ENCODE peak calls at places on chromosome 22, in ten cellular contexts. P is kidney tubule cell; L is stimulated activated CD4-positive, alpha-beta T cell treated with anti-CD3 and anti-CD28 coated beads, Interleukin-4, amount 100 ng/mL, for 4 hours; K is C1 segment of cervical spinal cord; D is progenitor cell of endocrine pancreas; V is NCI-H187 treated with DMSO at 0.1 percent for 48 hours; O is DMS153; B is neural crest cell; T is GOT3; J is stimulated activated naive CD4-positive, alpha-beta T cell. Y is an unnamed sample.
A peak's percentile ranks its signal among the peaks of the same experiment; 100 is the strongest.

GRCh38 chr22:25880524-25880923 is 138.5 kb downstream of the MYO18B start:
- DNase-seq in P (no peak), L (no peak), K (no peak), D (no peak), V (no peak), O (no peak), B (no peak), T (no peak), J (no peak), Y (no peak)

GRCh38 chr22:23282089-23282501 is 101.8 kb downstream of the BCR start:
- DNase-seq in P (peak; percentile 96), L (no peak), K (no peak), D (no peak), V (no peak), O (no peak), B (no peak), T (peak; percentile 21), J (no peak), Y (no peak)

GRCh38 chr22:47654922-47655451 is 892.5 kb downstream of the TBC1D22A start:
- DNase-seq in P (no peak), L (no peak), K (no peak), D (no peak), V (no peak), O (no peak), B (no peak), T (no peak), J (no peak), Y (no peak)

GRCh38 chr22:27154717-27155116 is 497.3 kb downstream of the MIAT start:
- DNase-seq in P (no peak), L (no peak), K (no peak), D (no peak), V (no peak), O (no peak), B (no peak), T (no peak), J (no peak), Y (no peak)

GRCh38 chr22:20217563-20217962 is 50.6 kb downstream of the RTN4R start:
- DNase-seq in P (no peak), L (no peak), K (no peak), D (no peak), V (no peak), O (no peak), B (no peak), T (no peak), J (no peak), Y (no peak)

GRCh38 chr22:50178871-50179869 is 6.5 kb upstream of the TRABD start:
- DNase-seq in P (no peak), L (no peak), K (no peak), D (no peak), V (no peak), O (no peak), B (no peak), T (no peak), J (no peak), Y (no peak)

GRCh38 chr22:19932367-19933206 is 9.0 kb upstream of the COMT start:
- DNase-seq in P (no peak), L (no peak), K (no peak), D (no peak), V (no peak), O (peak; percentile 37), B (no peak), T (no peak), J (no peak), Y (no peak)

GRCh38 chr22:33873186-33873585 is 47.1 kb downstream of the LARGE1 start:
- DNase-seq in P (no peak), L (no peak), K (no peak), D (no peak), V (no peak), O (peak; percentile 72), B (no peak), T (no peak), J (no peak), Y (no peak)

Y was measured in activated T-helper 9 cell treated with anti-CD3 and anti-CD28 coated beads, Interleukin-2, amount 50 U/mL, for 16 hours.